ENCODE peak calls at places on chromosomes 16 and 17, in eight cellular contexts. One of them, this sample, is unnamed.

GRCh38 chr17:47857551-47858410 is 6.8 kb upstream of the SP6 start:
- DNase-seq in A549: no peak
- DNase-seq in psoas muscle: no peak
- DNase-seq in ascending aorta: no peak
- DNase-seq in fibroblast of the aortic adventitia: no peak
- DNase-seq in AG09309: no peak
- DNase-seq in Caco-2: no peak
- DNase-seq in esophagus squamous epithelium: no peak
- DNase-seq in this sample: no peak

GRCh38 chr17:83176956-83177583 is 97.7 kb downstream of the METRNL start:
- DNase-seq in AG09309: no peak
- DNase-seq in Caco-2: peak; percentile 27
- DNase-seq in esophagus squamous epithelium: no peak
- DNase-seq in psoas muscle: no peak
- DNase-seq in A549: no peak
- DNase-seq in fibroblast of the aortic adventitia: no peak
- DNase-seq in ascending aorta: no peak
- DNase-seq in this sample: no peak

GRCh38 chr17:75273968-75274708 is 3.1 kb upstream of the MIF4GD start:
- DNase-seq in AG09309: no peak
- DNase-seq in fibroblast of the aortic adventitia: peak; percentile 85
- DNase-seq in Caco-2: no peak
- DNase-seq in psoas muscle: peak; percentile 35
- DNase-seq in esophagus squamous epithelium: no peak
- DNase-seq in A549: no peak
- DNase-seq in ascending aorta: no peak
- DNase-seq in this sample: peak; percentile 56

GRCh38 chr17:17568772-17569195 is 22.7 kb downstream of the PEMT start:
- DNase-seq in A549: peak; percentile 95
- DNase-seq in ascending aorta: no peak
- DNase-seq in fibroblast of the aortic adventitia: peak; percentile 37
- DNase-seq in esophagus squamous epithelium: no peak
- DNase-seq in AG09309: no peak
- DNase-seq in Caco-2: peak; percentile 85
- DNase-seq in psoas muscle: peak; percentile 74
- DNase-seq in this sample: peak; percentile 31

GRCh38 chr17:79243603-79243990 is 169.0 kb downstream of the ENGASE start:
- DNase-seq in AG09309: no peak
- DNase-seq in ascending aorta: no peak
- DNase-seq in Caco-2: no peak
- DNase-seq in fibroblast of the aortic adventitia: no peak
- DNase-seq in A549: no peak
- DNase-seq in esophagus squamous epithelium: no peak
- DNase-seq in psoas muscle: no peak
- DNase-seq in this sample: no peak

GRCh38 chr16:64406661-64407267 is 715.1 kb downstream of the CDH11 start:
- DNase-seq in A549: no peak
- DNase-seq in psoas muscle: no peak
- DNase-seq in ascending aorta: no peak
- DNase-seq in fibroblast of the aortic adventitia: no peak
- DNase-seq in esophagus squamous epithelium: no peak
- DNase-seq in Caco-2: no peak
- DNase-seq in AG09309: no peak
- DNase-seq in this sample: no peak

GRCh38 chr16:79213214-79213613 is 387.3 kb downstream of the MAF start:
- DNase-seq in ascending aorta: no peak
- DNase-seq in A549: no peak
- DNase-seq in fibroblast of the aortic adventitia: no peak
- DNase-seq in Caco-2: peak; percentile 66
- DNase-seq in esophagus squamous epithelium: no peak
- DNase-seq in psoas muscle: no peak
- DNase-seq in AG09309: no peak
- DNase-seq in this sample: no peak

GRCh38 chr16:22983614-22984013 is 165.6 kb downstream of the USP31 start:
- DNase-seq in psoas muscle: no peak
- DNase-seq in A549: no peak
- DNase-seq in AG09309: no peak
- DNase-seq in fibroblast of the aortic adventitia: no peak
- DNase-seq in Caco-2: no peak
- DNase-seq in ascending aorta: no peak
- DNase-seq in esophagus squamous epithelium: no peak
- DNase-seq in this sample: no peak

GRCh38 chr16:24070851-24071250 is 185.3 kb upstream of the CACNG3 start:
- DNase-seq in fibroblast of the aortic adventitia: no peak
- DNase-seq in ascending aorta: peak; percentile 22
- DNase-seq in psoas muscle: no peak
- DNase-seq in AG09309: no peak
- DNase-seq in Caco-2: peak; percentile 38
- DNase-seq in A549: peak; percentile 65
- DNase-seq in esophagus squamous epithelium: no peak
- DNase-seq in this sample: no peak

GRCh38 chr16:72371307-72372081 is 199.5 kb upstream of the PMFBP1 start:
- DNase-seq in esophagus squamous epithelium: no peak
- DNase-seq in AG09309: peak; percentile 55
- DNase-seq in Caco-2: no peak
- DNase-seq in A549: no peak
- DNase-seq in fibroblast of the aortic adventitia: peak; percentile 19
- DNase-seq in ascending aorta: no peak
- DNase-seq in psoas muscle: no peak
- DNase-seq in this sample: peak; percentile 53

GRCh38 chr16:89375021-89375420 is 115.3 kb downstream of the ANKRD11 start:
- DNase-seq in fibroblast of the aortic adventitia: no peak
- DNase-seq in A549: no peak
- DNase-seq in psoas muscle: no peak
- DNase-seq in Caco-2: no peak
- DNase-seq in esophagus squamous epithelium: no peak
- DNase-seq in AG09309: no peak
- DNase-seq in ascending aorta: no peak
- DNase-seq in this sample: no peak

GRCh38 chr17:51585514-51586104 is 325.3 kb downstream of the UTP18 start:
- DNase-seq in Caco-2: no peak
- DNase-seq in esophagus squamous epithelium: no peak
- DNase-seq in A549: peak; percentile 7
- DNase-seq in fibroblast of the aortic adventitia: no peak
- DNase-seq in AG09309: no peak
- DNase-seq in psoas muscle: no peak
- DNase-seq in ascending aorta: no peak
- DNase-seq in this sample: no peak

GRCh38 chr17:63946440-63947363 is 14.6 kb upstream of the CD79B start:
- DNase-seq in A549: peak; percentile 84
- DNase-seq in esophagus squamous epithelium: no peak
- DNase-seq in AG09309: no peak
- DNase-seq in psoas muscle: no peak
- DNase-seq in fibroblast of the aortic adventitia: peak; percentile 30
- DNase-seq in Caco-2: peak; percentile 61
- DNase-seq in ascending aorta: no peak
- DNase-seq in this sample: peak; percentile 7

GRCh38 chr17:73334771-73335513 is 23.1 kb upstream of the CDC42EP4 start:
- DNase-seq in fibroblast of the aortic adventitia: no peak
- DNase-seq in AG09309: no peak
- DNase-seq in A549: no peak
- DNase-seq in ascending aorta: no peak
- DNase-seq in esophagus squamous epithelium: no peak
- DNase-seq in Caco-2: no peak
- DNase-seq in psoas muscle: no peak
- DNase-seq in this sample: no peak

GRCh38 chr17:31389673-31390381 is 1.6 kb upstream of the RAB11FIP4 start:
- DNase-seq in fibroblast of the aortic adventitia: no peak
- DNase-seq in A549: no peak
- DNase-seq in Caco-2: no peak
- DNase-seq in AG09309: no peak
- DNase-seq in psoas muscle: no peak
- DNase-seq in esophagus squamous epithelium: no peak
- DNase-seq in ascending aorta: no peak
- DNase-seq in this sample: no peak

GRCh38 chr17:40552806-40553693 is 12.2 kb downstream of the CCR7 start:
- DNase-seq in esophagus squamous epithelium: no peak
- DNase-seq in AG09309: no peak
- DNase-seq in fibroblast of the aortic adventitia: no peak
- DNase-seq in psoas muscle: no peak
- DNase-seq in ascending aorta: peak; percentile 63
- DNase-seq in A549: no peak
- DNase-seq in Caco-2: peak; percentile 25
- DNase-seq in this sample: no peak

GRCh38 chr16:11743308-11744074 is 834 bp upstream of the TXNDC11 start:
- DNase-seq in fibroblast of the aortic adventitia: peak; percentile 40
- DNase-seq in esophagus squamous epithelium: peak; percentile 10
- DNase-seq in Caco-2: peak; percentile 61
- DNase-seq in AG09309: no peak
- DNase-seq in psoas muscle: peak; percentile 50
- DNase-seq in ascending aorta: peak; percentile 87
- DNase-seq in A549: peak; percentile 38
- DNase-seq in this sample: peak; percentile 8

GRCh38 chr16:12902511-12903324 is 1.3 kb downstream of the SHISA9 start:
- DNase-seq in ascending aorta: no peak
- DNase-seq in esophagus squamous epithelium: no peak
- DNase-seq in A549: no peak
- DNase-seq in AG09309: no peak
- DNase-seq in fibroblast of the aortic adventitia: no peak
- DNase-seq in Caco-2: no peak
- DNase-seq in psoas muscle: no peak
- DNase-seq in this sample: no peak

GRCh38 chr17:82528484-82529265 is 9.1 kb downstream of the FOXK2 start:
- DNase-seq in Caco-2: no peak
- DNase-seq in ascending aorta: peak; percentile 77
- DNase-seq in AG09309: no peak
- DNase-seq in esophagus squamous epithelium: no peak
- DNase-seq in A549: peak; percentile 82
- DNase-seq in fibroblast of the aortic adventitia: no peak
- DNase-seq in psoas muscle: peak; percentile 69
- DNase-seq in this sample: peak; percentile 50

DNA sequence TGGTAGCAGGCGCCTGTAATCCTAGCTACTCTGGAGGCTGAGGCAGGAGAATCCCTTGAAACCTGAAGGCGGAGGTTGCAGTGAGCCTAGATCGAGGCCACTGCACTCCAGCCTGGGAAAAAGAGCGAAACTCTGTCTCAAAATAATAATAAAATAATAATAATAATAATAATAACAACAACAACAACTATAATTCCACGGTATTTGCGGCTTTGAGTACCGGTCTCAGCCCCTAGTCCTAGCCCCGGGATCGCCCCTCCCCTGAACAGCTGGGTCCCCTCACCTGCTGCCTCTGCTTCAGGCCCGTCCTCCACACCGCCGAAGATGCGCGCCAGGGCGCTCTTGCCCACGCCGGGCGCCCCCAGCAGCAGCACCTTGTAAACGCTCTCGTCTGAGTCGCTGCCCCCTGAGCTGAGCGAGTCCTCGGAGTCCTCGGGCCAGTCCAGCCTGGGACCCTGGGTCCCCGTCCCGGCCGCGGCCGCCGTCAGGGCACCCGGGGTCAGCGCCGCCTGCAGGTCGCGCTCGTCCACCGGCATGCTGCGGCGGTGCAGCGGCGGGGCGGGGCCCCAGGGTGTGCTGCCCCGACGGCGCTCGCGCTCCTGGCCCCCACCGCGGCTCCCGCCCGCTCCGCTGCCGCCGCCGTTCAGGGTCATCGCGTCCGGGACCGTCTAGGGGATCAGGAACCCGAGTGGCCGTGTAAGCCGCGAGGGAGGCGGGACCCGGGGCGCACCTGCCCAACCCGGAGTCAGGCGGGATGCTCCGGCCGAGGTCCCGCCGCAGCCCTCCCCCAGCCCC is 611 bp downstream of the RRAD start:
- DNase-seq in esophagus squamous epithelium: no peak
- DNase-seq in A549: peak; percentile 81
- DNase-seq in fibroblast of the aortic adventitia: no peak
- DNase-seq in ascending aorta: no peak
- DNase-seq in Caco-2: no peak
- DNase-seq in AG09309: no peak
- DNase-seq in psoas muscle: peak; percentile 54
- DNase-seq in this sample: no peak
- TF ChIP-seq CTCF in esophagus squamous epithelium: peak; percentile 54
- TF ChIP-seq CTCF in A549: peak; percentile 56
- TF ChIP-seq CTCF in fibroblast of the aortic adventitia: peak; percentile 8
- TF ChIP-seq CTCF in ascending aorta: peak; percentile 43
- TF ChIP-seq CTCF in Caco-2: peak; percentile 48
- TF ChIP-seq CTCF in AG09309: peak; percentile 18
- TF ChIP-seq CTCF in psoas muscle: peak; percentile 43
- TF ChIP-seq CTCF in this sample: peak; percentile 10

GRCh38 chr17:2057130-2057713 is 2.3 kb downstream of the HIC1 start:
- DNase-seq in AG09309: no peak
- DNase-seq in Caco-2: no peak
- DNase-seq in fibroblast of the aortic adventitia: no peak
- DNase-seq in esophagus squamous epithelium: no peak
- DNase-seq in ascending aorta: no peak
- DNase-seq in A549: no peak
- DNase-seq in psoas muscle: peak; percentile 27
- DNase-seq in this sample: no peak
- H3K4me3 ChIP-seq in AG09309: no peak overlapping the region
- H3K4me3 ChIP-seq in Caco-2: no peak overlapping the region
- H3K4me3 ChIP-seq in fibroblast of the aortic adventitia: peak overlapping the region; percentile 72
- H3K4me3 ChIP-seq in esophagus squamous epithelium: peak overlapping the region; percentile 74
- H3K4me3 ChIP-seq in ascending aorta: peak overlapping the region; percentile 16
- H3K4me3 ChIP-seq in A549: no peak overlapping the region
- H3K4me3 ChIP-seq in psoas muscle: peak overlapping the region; percentile 74
- H3K4me3 ChIP-seq in this sample: peak overlapping the region; percentile 59

GRCh38 chr17:8572767-8573166 is 57.8 kb downstream of the MYH10 start:
- DNase-seq in fibroblast of the aortic adventitia: peak; percentile 35
- DNase-seq in Caco-2: no peak
- DNase-seq in psoas muscle: no peak
- DNase-seq in ascending aorta: no peak
- DNase-seq in esophagus squamous epithelium: no peak
- DNase-seq in AG09309: no peak
- DNase-seq in A549: no peak
- DNase-seq in this sample: no peak
- TF ChIP-seq CTCF in fibroblast of the aortic adventitia: peak; percentile 20
- TF ChIP-seq CTCF in Caco-2: no peak
- TF ChIP-seq CTCF in psoas muscle: peak; percentile 23
- TF ChIP-seq CTCF in ascending aorta: no peak
- TF ChIP-seq CTCF in esophagus squamous epithelium: no peak
- TF ChIP-seq CTCF in AG09309: peak; percentile 32
- TF ChIP-seq CTCF in A549: peak; percentile 22
- TF ChIP-seq CTCF in this sample: peak; percentile 7

GRCh38 chr17:78134899-78135385 is 4.4 kb downstream of the TMC8 start:
- DNase-seq in A549: no peak
- DNase-seq in AG09309: no peak
- DNase-seq in psoas muscle: no peak
- DNase-seq in fibroblast of the aortic adventitia: no peak
- DNase-seq in esophagus squamous epithelium: no peak
- DNase-seq in ascending aorta: no peak
- DNase-seq in Caco-2: no peak
- DNase-seq in this sample: no peak

GRCh38 chr17:78133971-78134898 is 3.7 kb downstream of the TMC8 start:
- DNase-seq in A549: peak; percentile 79
- DNase-seq in Caco-2: peak; percentile 78
- DNase-seq in esophagus squamous epithelium: no peak
- DNase-seq in psoas muscle: no peak
- DNase-seq in AG09309: no peak
- DNase-seq in fibroblast of the aortic adventitia: no peak
- DNase-seq in ascending aorta: no peak
- DNase-seq in this sample: no peak

GRCh38 chr17:78132767-78133178 is 2.2 kb downstream of the TMC8 start:
- DNase-seq in ascending aorta: no peak
- DNase-seq in esophagus squamous epithelium: no peak
- DNase-seq in psoas muscle: no peak
- DNase-seq in Caco-2: no peak
- DNase-seq in AG09309: no peak
- DNase-seq in fibroblast of the aortic adventitia: no peak
- DNase-seq in A549: no peak
- DNase-seq in this sample: no peak

GRCh38 chr17:78132086-78132676 is 1.6 kb downstream of the TMC8 start:
- DNase-seq in psoas muscle: no peak
- DNase-seq in Caco-2: peak; percentile 62
- DNase-seq in ascending aorta: no peak
- DNase-seq in esophagus squamous epithelium: peak; percentile 50
- DNase-seq in fibroblast of the aortic adventitia: no peak
- DNase-seq in A549: no peak
- DNase-seq in AG09309: no peak
- DNase-seq in this sample: no peak

GRCh38 chr17:78133179-78133951 is 2.8 kb downstream of the TMC8 start:
- DNase-seq in AG09309: no peak
- DNase-seq in fibroblast of the aortic adventitia: no peak
- DNase-seq in Caco-2: no peak
- DNase-seq in A549: no peak
- DNase-seq in esophagus squamous epithelium: no peak
- DNase-seq in ascending aorta: no peak
- DNase-seq in psoas muscle: no peak
- DNase-seq in this sample: no peak
- H3K4me3 ChIP-seq in AG09309: no peak overlapping the region
- H3K4me3 ChIP-seq in fibroblast of the aortic adventitia: no peak overlapping the region
- H3K4me3 ChIP-seq in Caco-2: no peak overlapping the region
- H3K4me3 ChIP-seq in A549: no peak overlapping the region
- H3K4me3 ChIP-seq in esophagus squamous epithelium: no peak overlapping the region
- H3K4me3 ChIP-seq in ascending aorta: no peak overlapping the region
- H3K4me3 ChIP-seq in psoas muscle: no peak overlapping the region
- H3K4me3 ChIP-seq in this sample: no peak overlapping the region